ENCODE peak calls at places on chromosomes 5 and 9, in six cellular contexts. B is heart left ventricle, H is upper lobe of right lung, E is ovary, K is neuronal stem cell, V is foreskin fibroblast. Z is an unnamed sample.

GRCh38 chr9:100600511-100601079 is 22.7 kb downstream of the CAVIN4 start:
- DNase-seq in V (no peak), B (no peak), H (no peak), K (no peak), E (no peak), Z (no peak)

GRCh38 chr5:14342306-14342705 is 199.2 kb downstream of the TRIO start:
- DNase-seq in H (no peak), B (no peak), K (no peak), V (no peak), E (no peak), Z (no peak)

GRCh38 chr9:20442461-20443319 is 179.6 kb downstream of the MLLT3 start:
- DNase-seq in B (no peak), V (no peak), K (no peak), E (no peak), H (no peak), Z (no peak)

GRCh38 chr9:21681641-21682040 is 120.8 kb upstream of the MTAP start:
- DNase-seq in V (peak), K (no peak), E (no peak), H (no peak), B (no peak), Z (no peak)

GRCh38 chr5:642481-642880 is 30.3 kb downstream of the CEP72 start:
- DNase-seq in E (no peak), K (no peak), V (no peak), H (peak), B (no peak), Z (no peak)

GRCh38 chr5:122192477-122192876 is 63.1 kb downstream of the ZNF474 start:
- DNase-seq in E (no peak), V (no peak), B (no peak), H (no peak), K (no peak), Z (no peak)

GRCh38 chr5:176883700-176884570 is 15.2 kb downstream of the HK3 start:
- DNase-seq in E (no peak), B (no peak), H (no peak), K (no peak), V (no peak), Z (no peak)

GRCh38 chr5:88503065-88503394 is 234.4 kb upstream of the TMEM161B start:
- DNase-seq in H (no peak), K (no peak), V (no peak), B (no peak), E (no peak), Z (no peak)

GRCh38 chr5:73218552-73219171 is 45.7 kb downstream of the TMEM174 start:
- DNase-seq in K (no peak), H (no peak), B (no peak), E (no peak), V (peak), Z (no peak)

GRCh38 chr5:134638760-134639201 is 6.2 kb upstream of the SAR1B start:
- DNase-seq in E (no peak), B (no peak), H (no peak), K (no peak), V (no peak), Z (no peak)

GRCh38 chr9:127161081-127161621 is 38.7 kb upstream of the ANGPTL2 start:
- DNase-seq in B (peak), E (peak), H (peak), K (no peak), V (no peak), Z (no peak)

GRCh38 chr5:149939572-149939971 is 5.0 kb downstream of the PDE6A start:
- DNase-seq in E (no peak), H (no peak), B (no peak), V (no peak), K (no peak), Z (no peak)

GRCh38 chr5:97550164-97550563 is 367.1 kb upstream of the RIOK2 start:
- DNase-seq in V (peak), K (peak), H (no peak), B (no peak), E (no peak), Z (no peak)

GRCh38 chr9:112971415-112971814 is 40.6 kb downstream of the ZNF883 start:
- DNase-seq in V (no peak), E (no peak), H (no peak), B (no peak), K (no peak), Z (no peak)

GRCh38 chr5:109844148-109844547 is 154.4 kb downstream of the MAN2A1 start:
- DNase-seq in H (no peak), K (no peak), E (no peak), B (no peak), V (no peak), Z (no peak)

GRCh38 chr9:71268871-71269640 is 147.6 kb upstream of the TRPM3 start:
- DNase-seq in E (no peak), K (no peak), B (no peak), H (no peak), V (no peak), Z (no peak)

GRCh38 chr5:179697108-179697507 is 1.7 kb upstream of the CANX start:
- DNase-seq in H (no peak), K (no peak), V (no peak), B (no peak), E (no peak), Z (no peak)

GRCh38 chr5:69217154-69217731 is 17.4 kb upstream of the CDK7 start:
- DNase-seq in K (peak), B (no peak), E (no peak), H (no peak), V (no peak), Z (no peak)

GRCh38 chr5:108003178-108003577 is 332.4 kb upstream of the EFNA5 start:
- DNase-seq in H (no peak), K (no peak), E (no peak), B (no peak), V (peak), Z (no peak)

GRCh38 chr5:55440188-55440646 is 94.5 kb downstream of the PLPP1 start:
- DNase-seq in H (no peak), E (no peak), V (peak), K (no peak), B (no peak), Z (no peak)

GRCh38 chr9:113154471-113154870 is 3.7 kb downstream of the SLC31A2 start:
- DNase-seq in K (no peak), V (peak), E (no peak), H (no peak), B (no peak), Z (peak)

GRCh38 chr9:137757139-137757538 is 120.4 kb upstream of the CACNA1B start:
- DNase-seq in V (no peak), H (no peak), E (no peak), K (no peak), B (no peak), Z (no peak)

GRCh38 chr5:177471610-177472356 is 1.7 kb downstream of the DBN1 start:
- DNase-seq in K (no peak), V (peak), B (peak), E (no peak), H (peak), Z (peak)

GRCh38 chr9:89868100-89868499 is 263.3 kb downstream of the GADD45G start:
- DNase-seq in E (no peak), V (no peak), H (no peak), B (no peak), K (no peak), Z (no peak)

GRCh38 chr9:6351757-6352156 is 23.6 kb downstream of the TPD52L3 start:
- DNase-seq in H (no peak), B (no peak), V (no peak), E (no peak), K (no peak), Z (no peak)

GRCh38 chr5:168987540-168988300 is 313.2 kb downstream of the SLIT3 start:
- DNase-seq in B (peak), H (peak), V (peak), E (peak), K (peak), Z (peak)

GRCh38 chr5:174617285-174617684 is 107.1 kb upstream of the MSX2 start:
- DNase-seq in B (no peak), V (no peak), H (no peak), E (no peak), K (no peak), Z (no peak)

GRCh38 chr9:115466784-115467183 is 348.8 kb upstream of the TNC start:
- DNase-seq in V (no peak), H (no peak), E (no peak), B (peak), K (no peak), Z (peak)

GRCh38 chr5:157710887-157711286 is 20.3 kb upstream of the THG1L start:
- DNase-seq in B (no peak), E (no peak), H (no peak), K (no peak), V (peak), Z (no peak)

GRCh38 chr9:129208191-129209091 is 30.4 kb upstream of the IER5L start:
- DNase-seq in V (no peak), K (no peak), B (no peak), H (no peak), E (no peak), Z (no peak)

GRCh38 chr5:148805323-148806290 is 20.8 kb upstream of the ADRB2 start:
- DNase-seq in V (peak), H (no peak), B (peak), K (no peak), E (no peak), Z (no peak)

GRCh38 chr5:100546041-100546440 is 10.9 kb downstream of the FAM174A start:
- DNase-seq in E (no peak), H (no peak), V (no peak), K (no peak), B (no peak), Z (no peak)

GRCh38 chr9:38249587-38250210 is 142.8 kb upstream of the ALDH1B1 start:
- DNase-seq in V (no peak), E (no peak), B (no peak), H (no peak), K (no peak), Z (no peak)

GRCh38 chr5:149130121-149130931 is 11.0 kb upstream of the ABLIM3 start:
- DNase-seq in K (no peak), H (no peak), E (no peak), V (no peak), B (no peak), Z (no peak)

GRCh38 chr5:112203229-112203628 is 215.8 kb downstream of the EPB41L4A start:
- DNase-seq in E (no peak), K (no peak), H (no peak), B (no peak), V (no peak), Z (no peak)

GRCh38 chr9:134939080-134939733 is 21.5 kb upstream of the FCN1 start:
- DNase-seq in V (no peak), E (no peak), B (no peak), K (no peak), H (no peak), Z (no peak)
- H3K4me3 ChIP-seq in V (no peak), E (no peak), B (no peak), K (no peak), H (no peak), Z (no peak)

GRCh38 chr9:33153666-33154065 is 13.5 kb downstream of the B4GALT1 start:
- DNase-seq in H (no peak), V (no peak), B (no peak), K (no peak), E (no peak), Z (no peak)

GRCh38 chr9:33153001-33153400 is 14.1 kb downstream of the B4GALT1 start:
- DNase-seq in B (no peak), E (no peak), V (no peak), H (no peak), K (no peak), Z (no peak)

GRCh38 chr9:33148367-33149019 is 18.6 kb downstream of the B4GALT1 start:
- DNase-seq in B (no peak), H (no peak), E (no peak), K (no peak), V (no peak), Z (peak)

GRCh38 chr9:33151601-33152000 is 15.5 kb downstream of the B4GALT1 start:
- DNase-seq in E (no peak), V (no peak), H (no peak), K (no peak), B (no peak), Z (no peak)

GRCh38 chr9:33151007-33151557 is 16.1 kb downstream of the B4GALT1 start:
- DNase-seq in V (peak), E (peak), K (no peak), H (no peak), B (peak), Z (peak)
- H3K4me3 ChIP-seq in V (peak), E (no peak), K (no peak), H (no peak), B (no peak), Z (no peak)

GRCh38 chr9:111118256-111118950 is 80.1 kb upstream of the LPAR1 start:
- DNase-seq in E (no peak), V (peak), K (no peak), B (no peak), H (no peak), Z (no peak)

GRCh38 chr9:111108946-111109345 is 70.7 kb upstream of the LPAR1 start:
- DNase-seq in H (no peak), E (no peak), B (no peak), V (peak), K (no peak), Z (no peak)

GRCh38 chr9:111110805-111111204 is 72.5 kb upstream of the LPAR1 start:
- DNase-seq in V (no peak), H (no peak), E (no peak), K (no peak), B (no peak), Z (no peak)

GRCh38 chr9:111114486-111114885 is 76.2 kb upstream of the LPAR1 start:
- DNase-seq in V (no peak), E (no peak), B (no peak), H (no peak), K (no peak), Z (no peak)

DNA sequence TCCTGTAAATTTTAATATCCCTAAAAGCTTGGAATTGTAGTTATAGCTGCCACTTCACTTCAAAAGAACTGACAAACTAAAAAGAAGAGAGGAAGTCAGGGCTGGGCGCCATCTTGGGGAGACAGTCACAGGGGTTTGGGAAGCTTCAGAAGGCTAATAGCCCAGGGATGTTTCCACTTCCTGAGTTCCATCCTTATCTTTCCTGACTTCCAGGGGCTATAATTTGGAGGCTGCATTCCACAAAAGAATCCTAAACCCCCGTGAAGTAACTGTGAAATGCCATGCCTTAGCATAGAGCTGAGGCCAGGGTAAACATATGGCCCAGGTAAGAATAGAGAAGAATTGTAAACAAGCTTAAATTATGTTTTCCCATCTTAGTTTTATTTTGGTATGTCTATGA is 75.4 kb upstream of the LPAR1 start:
- DNase-seq in B (no peak), K (no peak), V (no peak), E (no peak), H (no peak), Z (no peak)
- H3K4me3 ChIP-seq in B (no peak), K (no peak), V (no peak), E (no peak), H (no peak), Z (no peak)

DNA sequence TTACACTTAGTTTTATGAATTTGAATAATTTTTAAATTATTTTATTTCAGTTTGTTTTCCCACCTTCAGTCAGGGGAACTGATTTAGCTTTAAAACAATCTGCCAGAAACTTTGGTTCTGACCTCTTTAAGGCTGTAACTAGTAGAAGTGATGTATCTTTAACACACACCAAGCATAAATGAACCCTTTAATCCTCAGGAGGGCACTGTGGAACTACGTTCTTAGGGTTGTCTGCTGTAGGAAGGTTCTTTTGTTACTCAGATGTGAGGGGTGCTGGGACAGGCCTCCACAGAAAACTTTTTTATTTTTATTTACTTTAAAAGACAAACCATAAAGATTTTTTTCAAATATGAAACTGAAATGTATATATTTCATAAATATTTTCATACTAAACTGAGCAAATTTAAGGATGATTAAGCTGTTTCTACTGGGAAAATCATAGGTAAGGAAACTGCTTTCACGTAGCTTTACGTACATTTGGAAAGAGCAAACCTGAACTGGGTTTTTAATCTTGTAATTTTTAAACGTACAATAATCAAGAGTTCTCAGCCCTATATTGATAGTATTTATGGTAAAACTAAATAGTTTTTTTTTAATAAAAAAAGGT is 5.3 kb downstream of the KLF4 start:
- DNase-seq in K (peak), B (peak), E (no peak), V (peak), H (no peak), Z (no peak)
- H3K4me3 ChIP-seq in K (no peak), B (peak), E (no peak), V (peak), H (peak), Z (no peak)